ENCODE peak calls at places on chromosomes 11 and 22, in four cellular contexts. Z, A, C and T are unnamed samples.
A peak's percentile ranks its signal among the peaks of the same experiment; 100 is the strongest.

GRCh38 chr11:113370634-113371033 is 16.9 kb upstream of the ANKK1 start:
- DNase-seq in C (no peak), Z (peak; percentile 24), A (no peak), T (no peak)

GRCh38 chr11:2801711-2802388 is 83.7 kb downstream of the CDKN1C start:
- DNase-seq in C (peak; percentile 15), A (no peak), Z (no peak), T (peak; percentile 53)

GRCh38 chr11:44963071-44963575 is 12.4 kb upstream of the TP53I11 start:
- DNase-seq in Z (no peak), A (no peak), C (no peak), T (no peak)

GRCh38 chr22:25098445-25099081 is 101.1 kb upstream of the CRYBB3 start:
- DNase-seq in A (no peak), Z (no peak), C (no peak), T (no peak)

GRCh38 chr22:22816171-22816514 is 71.5 kb upstream of the IGLL5 start:
- DNase-seq in A (no peak), Z (no peak), C (no peak), T (no peak)

GRCh38 chr11:120748485-120748814 is 236.9 kb downstream of the GRIK4 start:
- DNase-seq in C (no peak), Z (no peak), A (no peak), T (no peak)

GRCh38 chr22:48919851-48920589 is 907.7 kb downstream of the BRD1 start:
- DNase-seq in Z (no peak), A (no peak), C (no peak), T (no peak)

GRCh38 chr22:23547818-23548500 is 32.1 kb downstream of the IGLL1 start:
- DNase-seq in A (no peak), C (no peak), Z (no peak), T (no peak)

GRCh38 chr11:31805037-31805628 is 6.0 kb downstream of the PAX6 start:
- DNase-seq in Z (no peak), C (no peak), A (no peak), T (peak; percentile 62)

GRCh38 chr11:24161587-24161986 is 335.3 kb upstream of the LUZP2 start:
- DNase-seq in A (no peak), Z (no peak), C (no peak), T (no peak)

GRCh38 chr11:56624661-56625110 is 10.0 kb upstream of the OR5M1 start:
- DNase-seq in C (peak; percentile 27), Z (peak; percentile 89), A (peak; percentile 8), T (no peak)

GRCh38 chr11:43927925-43928707 is 14.3 kb upstream of the C11orf96 start:
- DNase-seq in Z (no peak), C (no peak), A (no peak), T (no peak)

GRCh38 chr11:71076021-71076420 is 176.4 kb downstream of the SHANK2 start:
- DNase-seq in C (no peak), A (peak; percentile 17), Z (no peak), T (no peak)

GRCh38 chr11:57095417-57095816 is 86.3 kb upstream of the LRRC55 start:
- DNase-seq in C (no peak), Z (no peak), A (no peak), T (no peak)

GRCh38 chr22:47044722-47045545 is 282.5 kb downstream of the TBC1D22A start:
- DNase-seq in C (no peak), Z (no peak), A (no peak), T (peak; percentile 59)

GRCh38 chr22:21103633-21104032 is 57.9 kb downstream of the LRRC74B start:
- DNase-seq in A (no peak), C (no peak), Z (no peak), T (no peak)

GRCh38 chr11:119691020-119691666 is 37.9 kb downstream of the NECTIN1 start:
- DNase-seq in Z (no peak), C (no peak), A (no peak), T (no peak)

GRCh38 chr11:88345408-88345807 is 7.9 kb upstream of the CTSC start:
- DNase-seq in C (no peak), Z (peak; percentile 39), A (peak; percentile 17), T (no peak)

GRCh38 chr22:29768052-29768680 is 997 bp downstream of the UQCR10 start:
- DNase-seq in Z (peak; percentile 49), C (no peak), A (peak; percentile 26), T (no peak)
- H3K9ac ChIP-seq in Z (peak overlapping the region; percentile 92), C (peak overlapping the region; percentile 94), A (peak overlapping the region; percentile 97), T (peak overlapping the region; percentile 96)

GRCh38 chr11:103935219-103935618 is 101.2 kb upstream of the DDI1 start:
- DNase-seq in Z (peak; percentile 31), A (no peak), C (no peak), T (no peak)

GRCh38 chr11:103942646-103943045 is 93.8 kb upstream of the DDI1 start:
- DNase-seq in A (no peak), C (no peak), Z (no peak), T (no peak)

GRCh38 chr11:103936059-103936458 is 100.4 kb upstream of the DDI1 start:
- DNase-seq in A (no peak), C (no peak), Z (peak; percentile 65), T (no peak)

GRCh38 chr11:103940542-103940941 is 95.9 kb upstream of the DDI1 start:
- DNase-seq in Z (peak; percentile 52), A (no peak), C (no peak), T (no peak)

GRCh38 chr11:103939694-103940093 is 96.7 kb upstream of the DDI1 start:
- DNase-seq in C (no peak), A (no peak), Z (no peak), T (no peak)
- H3K27ac ChIP-seq in C (no peak overlapping the region), A (no peak overlapping the region), Z (no peak overlapping the region), T (no peak overlapping the region)

GRCh38 chr11:99370557-99371200 is 349.9 kb downstream of the CNTN5 start:
- DNase-seq in C (no peak), Z (peak; percentile 58), A (peak; percentile 91), T (peak; percentile 83)
- H3K9ac ChIP-seq in C (no peak overlapping the region), Z (no peak overlapping the region), A (peak overlapping the region; percentile 6), T (no peak overlapping the region)

GRCh38 chr11:95230054-95231034 is 658 bp downstream of the SESN3 start:
- DNase-seq in A (peak; percentile 52), Z (peak; percentile 55), C (peak; percentile 43), T (peak; percentile 85)
- H3K27ac ChIP-seq in A (peak overlapping the region; percentile 66), Z (peak overlapping the region; percentile 24), C (peak overlapping the region; percentile 71), T (peak overlapping the region; percentile 61)

GRCh38 chr22:19983701-19984100 is 32.9 kb downstream of the ARVCF start:
- DNase-seq in Z (peak; percentile 25), A (no peak), C (no peak), T (peak; percentile 60)

GRCh38 chr22:19986011-19986409 is 30.6 kb downstream of the ARVCF start:
- DNase-seq in Z (no peak), C (no peak), A (no peak), T (peak; percentile 55)

GRCh38 chr22:19984851-19985811 is 31.5 kb downstream of the ARVCF start:
- DNase-seq in Z (no peak), C (no peak), A (no peak), T (peak; percentile 74)

GRCh38 chr22:19982991-19983578 is 33.5 kb downstream of the ARVCF start:
- DNase-seq in Z (no peak), C (no peak), A (no peak), T (peak; percentile 61)

GRCh38 chr22:19984201-19984753 is 32.3 kb downstream of the ARVCF start:
- DNase-seq in Z (peak; percentile 90), A (peak; percentile 78), C (no peak), T (peak; percentile 80)
- H3K9ac ChIP-seq in Z (peak overlapping the region; percentile 61), A (peak overlapping the region; percentile 59), C (no peak overlapping the region), T (no peak overlapping the region)

GRCh38 chr11:1260023-1260501 is 37.2 kb downstream of the MUC5B start:
- DNase-seq in Z (peak; percentile 60), A (peak; percentile 10), C (peak; percentile 85), T (peak; percentile 74)

GRCh38 chr11:1262172-1263006 is 39.5 kb downstream of the MUC5B start:
- DNase-seq in Z (peak; percentile 96), C (peak; percentile 96), A (peak; percentile 70), T (peak; percentile 98)

GRCh38 chr11:1260620-1261019 is 37.8 kb downstream of the MUC5B start:
- DNase-seq in A (no peak), Z (no peak), C (no peak), T (peak; percentile 72)

GRCh38 chr11:1261241-1262071 is 38.6 kb downstream of the MUC5B start:
- DNase-seq in Z (no peak), C (no peak), A (no peak), T (peak; percentile 78)

GRCh38 chr11:1263036-1263435 is 40.2 kb downstream of the MUC5B start:
- DNase-seq in A (no peak), Z (no peak), C (peak; percentile 50), T (no peak)
- H3K27ac ChIP-seq in A (no peak overlapping the region), Z (no peak overlapping the region), C (peak overlapping the region; percentile 47), T (no peak overlapping the region)

GRCh38 chr22:40502919-40503318 is 132.5 kb downstream of the SGSM3 start:
- DNase-seq in Z (no peak), A (no peak), C (no peak), T (no peak)

GRCh38 chr22:40504285-40505249 is 132.0 kb downstream of the MRTFA start:
- DNase-seq in C (no peak), A (peak; percentile 52), Z (no peak), T (no peak)

GRCh38 chr22:40498454-40499186 is 128.2 kb downstream of the SGSM3 start:
- DNase-seq in Z (peak; percentile 89), C (no peak), A (peak; percentile 94), T (no peak)

DNA sequence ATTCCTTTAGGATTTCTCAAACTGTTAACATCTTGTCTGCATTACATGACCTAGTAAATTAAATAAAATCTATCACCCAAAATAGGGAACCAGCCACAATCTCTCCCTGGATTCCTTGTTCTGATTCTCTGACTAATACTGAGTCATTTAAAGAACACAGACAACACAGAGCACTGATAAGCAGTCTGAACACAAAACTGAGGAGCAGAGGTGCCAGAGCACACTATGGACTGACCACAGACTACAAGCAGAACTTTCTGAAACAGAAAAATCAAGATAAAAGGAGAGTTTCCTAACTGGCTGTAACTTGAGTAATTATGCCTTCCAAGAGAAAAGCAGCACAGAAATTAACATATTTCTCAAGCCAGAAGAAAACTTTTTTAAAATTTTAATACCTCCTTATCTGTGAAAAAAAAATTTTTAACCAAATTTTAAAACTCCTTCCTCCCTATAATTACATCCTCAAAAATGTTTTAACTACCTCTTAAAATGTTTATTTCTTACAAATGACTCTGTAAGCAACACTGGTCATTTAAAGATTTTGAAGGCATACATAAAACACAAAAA is 128.9 kb downstream of the SGSM3 start:
- DNase-seq in C (no peak), A (peak; percentile 98), Z (peak; percentile 95), T (no peak)
- H3K9ac ChIP-seq in C (no peak overlapping the region), A (peak overlapping the region; percentile 69), Z (peak overlapping the region; percentile 71), T (no peak overlapping the region)

GRCh38 chr22:49935561-49935960 is 17.1 kb downstream of the CRELD2 start:
- DNase-seq in C (no peak), Z (no peak), A (no peak), T (peak; percentile 90)

GRCh38 chr22:49937758-49938564 is 19.5 kb downstream of the CRELD2 start:
- DNase-seq in A (no peak), Z (no peak), C (no peak), T (no peak)

GRCh38 chr22:49936973-49937757 is 18.7 kb downstream of the CRELD2 start:
- DNase-seq in Z (no peak), C (no peak), A (peak; percentile 75), T (no peak)

GRCh38 chr22:49934891-49935557 is 16.6 kb downstream of the CRELD2 start:
- DNase-seq in Z (peak; percentile 72), C (peak; percentile 90), A (peak; percentile 66), T (peak; percentile 98)

GRCh38 chr22:49936018-49936972 is 17.9 kb downstream of the CRELD2 start:
- DNase-seq in C (peak; percentile 91), Z (peak; percentile 90), A (peak; percentile 94), T (peak; percentile 99)
- H3K27ac ChIP-seq in C (peak overlapping the region; percentile 60), Z (no peak overlapping the region), A (no peak overlapping the region), T (peak overlapping the region; percentile 96)